ENCODE peak calls at places on chromosome 2, in ten cellular contexts. G is GM23248; H is gastrocnemius medialis; M is psoas muscle; C is right cardiac atrium; N is lung; U is K562; Z is CD4-positive, alpha-beta memory T cell; D is SK-N-SH; L is CD4-positive, CD25-positive, alpha-beta regulatory T cell. I is an unnamed sample.

GRCh38 chr2:236209535-236209934 is 41.3 kb upstream of the GBX2 start:
- DNase-seq in G (no peak), H (no peak), M (no peak), C (no peak), N (no peak), U (no peak), Z (no peak), D (no peak), L (no peak), I (peak; percentile 11)

GRCh38 chr2:216650607-216651229 is 17.5 kb downstream of the IGFBP2 start:
- DNase-seq in G (no peak), H (no peak), M (no peak), C (no peak), N (no peak), U (no peak), Z (no peak), D (no peak), L (no peak), I (no peak)

GRCh38 chr2:236968101-236968886 is 117.4 kb upstream of the COPS8 start:
- DNase-seq in G (no peak), H (no peak), M (no peak), C (no peak), N (no peak), U (no peak), Z (peak; percentile 68), D (no peak), L (peak; percentile 19), I (no peak)

GRCh38 chr2:17869128-17869527 is 9.3 kb upstream of the KCNS3 start:
- DNase-seq in G (peak; percentile 31), H (no peak), M (no peak), C (no peak), N (no peak), U (no peak), Z (no peak), D (no peak), L (no peak), I (no peak)

GRCh38 chr2:233079953-233080835 is 20.1 kb downstream of the INPP5D start:
- DNase-seq in G (no peak), H (no peak), M (no peak), C (no peak), N (no peak), U (no peak), Z (no peak), D (no peak), L (no peak), I (no peak)

GRCh38 chr2:150370600-150370999 is 116.9 kb downstream of the RND3 start:
- DNase-seq in G (no peak), H (no peak), M (no peak), C (no peak), N (no peak), U (no peak), Z (no peak), D (no peak), L (no peak), I (no peak)

GRCh38 chr2:15730545-15731212 is 139.0 kb downstream of the DDX1 start:
- DNase-seq in G (peak; percentile 92), H (peak; percentile 88), M (peak; percentile 95), C (peak; percentile 96), N (peak; percentile 86), U (peak; percentile 70), Z (no peak), D (peak; percentile 91), L (no peak), I (peak; percentile 95)

GRCh38 chr2:19746611-19747309 is 155.0 kb downstream of the TTC32 start:
- DNase-seq in G (peak; percentile 28), H (no peak), M (no peak), C (no peak), N (no peak), U (peak; percentile 29), Z (no peak), D (peak; percentile 77), L (no peak), I (peak; percentile 56)

GRCh38 chr2:57516740-57517340 is 529.8 kb upstream of the VRK2 start:
- DNase-seq in G (peak; percentile 64), H (no peak), M (no peak), C (no peak), N (no peak), U (peak; percentile 36), Z (no peak), D (peak; percentile 19), L (peak; percentile 4), I (no peak)

GRCh38 chr2:30259827-30260679 is 28.7 kb downstream of the LBH start:
- DNase-seq in G (no peak), H (no peak), M (no peak), C (no peak), N (no peak), U (no peak), Z (no peak), D (no peak), L (no peak), I (no peak)

GRCh38 chr2:128345436-128346165 is 26.9 kb upstream of the HS6ST1 start:
- DNase-seq in G (no peak), H (no peak), M (no peak), C (no peak), N (peak; percentile 28), U (no peak), Z (no peak), D (no peak), L (no peak), I (peak; percentile 30)

GRCh38 chr2:85708641-85709040 is 14.5 kb downstream of the GNLY start:
- DNase-seq in G (no peak), H (peak; percentile 76), M (no peak), C (no peak), N (no peak), U (no peak), Z (no peak), D (no peak), L (no peak), I (peak; percentile 59)

GRCh38 chr2:31235504-31235902 is 1.6 kb downstream of the EHD3 start:
- DNase-seq in G (peak; percentile 93), H (no peak), M (no peak), C (no peak), N (no peak), U (peak; percentile 27), Z (no peak), D (no peak), L (no peak), I (peak; percentile 58)

GRCh38 chr2:109531896-109532727 is 81.7 kb downstream of the SEPTIN10 start:
- DNase-seq in G (no peak), H (no peak), M (no peak), C (no peak), N (no peak), U (no peak), Z (no peak), D (no peak), L (no peak), I (peak; percentile 49)

DNA sequence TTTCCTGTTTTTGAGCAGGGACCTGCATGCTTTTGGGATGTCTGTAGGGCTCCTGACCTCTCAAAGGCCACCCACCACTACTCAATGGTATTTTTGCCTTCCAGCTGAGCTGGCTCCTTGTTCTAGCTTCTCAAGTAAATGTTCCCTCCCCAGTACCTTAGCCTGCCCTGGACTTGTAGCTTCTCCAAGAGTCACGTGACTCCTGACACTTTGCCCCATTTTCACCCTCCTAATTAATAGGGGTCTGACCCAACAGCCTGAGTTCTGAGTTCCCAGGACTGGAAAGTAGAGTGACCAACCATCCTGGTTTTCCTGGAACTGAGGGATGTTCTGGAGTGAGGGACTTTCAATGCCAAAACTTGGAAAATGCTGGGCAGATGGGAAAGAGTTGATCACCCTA is 4.0 kb downstream of the LBX2 start:
- DNase-seq in G (no peak), H (no peak), M (no peak), C (no peak), N (no peak), U (no peak), Z (no peak), D (no peak), L (no peak), I (no peak)
- H3K27me3 ChIP-seq in G (no peaks in the 10 kb centered on the region), H (peaks cover 36% of the 10 kb centered on the region), M (peaks cover 37% of the 10 kb centered on the region), C (no peaks in the 10 kb centered on the region), N (no peaks in the 10 kb centered on the region), U (no peaks in the 10 kb centered on the region), Z (peaks cover 10% of the 10 kb centered on the region), D (no peaks in the 10 kb centered on the region), L (no peaks in the 10 kb centered on the region), I (peaks cover 17% of the 10 kb centered on the region)

GRCh38 chr2:2704380-2705093 is 373.5 kb upstream of the MYT1L start:
- DNase-seq in G (no peak), H (no peak), M (no peak), C (no peak), N (no peak), U (no peak), Z (no peak), D (no peak), L (no peak), I (no peak)
- H3K9me3 ChIP-seq in G (no peaks in the 10 kb centered on the region), H (no peaks in the 10 kb centered on the region), M (no peaks in the 10 kb centered on the region), C (no peaks in the 10 kb centered on the region), N (no peaks in the 10 kb centered on the region), U (no peaks in the 10 kb centered on the region), Z (no peaks in the 10 kb centered on the region), D (no peaks in the 10 kb centered on the region), L (no peaks in the 10 kb centered on the region), I (no peaks in the 10 kb centered on the region)

GRCh38 chr2:104871566-104872033 is 17.7 kb downstream of the POU3F3 start:
- DNase-seq in G (no peak), H (no peak), M (no peak), C (no peak), N (no peak), U (no peak), Z (no peak), D (no peak), L (no peak), I (no peak)
- H3K27me3 ChIP-seq in G (peaks cover 41% of the 10 kb centered on the region), H (peaks cover 64% of the 10 kb centered on the region), M (peaks cover 70% of the 10 kb centered on the region), C (no peaks in the 10 kb centered on the region), N (peaks cover 37% of the 10 kb centered on the region), U (peaks cover 46% of the 10 kb centered on the region), Z (peaks cover 12% of the 10 kb centered on the region), D (peaks cover 35% of the 10 kb centered on the region), L (peaks cover 16% of the 10 kb centered on the region), I (peaks cover 6% of the 10 kb centered on the region)

GRCh38 chr2:63992061-63992685 is 27.1 kb downstream of the VPS54 start:
- DNase-seq in G (no peak), H (no peak), M (no peak), C (no peak), N (no peak), U (no peak), Z (no peak), D (no peak), L (no peak), I (no peak)
- H3K9me3 ChIP-seq in G (no peaks in the 10 kb centered on the region), H (no peaks in the 10 kb centered on the region), M (no peaks in the 10 kb centered on the region), C (no peaks in the 10 kb centered on the region), N (no peaks in the 10 kb centered on the region), U (no peaks in the 10 kb centered on the region), Z (no peaks in the 10 kb centered on the region), D (no peaks in the 10 kb centered on the region), L (peaks cover 4% of the 10 kb centered on the region), I (no peaks in the 10 kb centered on the region)

DNA sequence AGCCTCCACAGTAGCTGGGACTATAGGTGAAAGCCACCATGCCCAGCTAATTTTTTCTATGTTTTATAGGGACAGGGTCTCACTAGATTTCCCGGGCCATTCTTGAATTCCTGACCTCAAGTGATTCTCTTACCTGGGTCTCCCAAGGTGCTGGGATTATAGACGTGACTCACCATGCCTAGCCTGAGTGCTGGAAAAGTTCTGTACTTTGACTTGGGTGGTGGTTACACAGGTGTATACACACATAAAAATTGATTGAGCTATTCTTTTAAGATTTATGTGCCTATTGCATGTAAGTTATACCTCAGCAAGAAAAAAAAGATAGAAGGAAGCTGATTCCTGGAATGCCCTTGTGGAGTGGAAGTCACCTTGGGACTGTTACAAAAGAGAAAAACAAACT is 34.8 kb upstream of the KCNF1 start:
- DNase-seq in G (no peak), H (no peak), M (no peak), C (no peak), N (no peak), U (no peak), Z (no peak), D (no peak), L (no peak), I (no peak)
- H3K27me3 ChIP-seq in G (no peaks in the 10 kb centered on the region), H (no peaks in the 10 kb centered on the region), M (no peaks in the 10 kb centered on the region), C (no peaks in the 10 kb centered on the region), N (no peaks in the 10 kb centered on the region), U (peaks cover 42% of the 10 kb centered on the region), Z (no peaks in the 10 kb centered on the region), D (no peaks in the 10 kb centered on the region), L (no peaks in the 10 kb centered on the region), I (no peaks in the 10 kb centered on the region)

I was measured in right atrium auricular region.